ENCODE peak calls at places on chromosome 1, in seven cellular contexts. One of them, this sample, is unnamed.

GRCh38 chr1:4755301-4756183 is 101.1 kb downstream of the AJAP1 start:
- DNase-seq in AG04450: no peak
- DNase-seq in tibial nerve: no peak
- DNase-seq in ascending aorta: no peak
- DNase-seq in tibial artery: no peak
- DNase-seq in esophagus squamous epithelium: no peak
- DNase-seq in heart right ventricle: no peak
- DNase-seq in this sample: no peak

GRCh38 chr1:145964328-145965118 is at the start of the genes ANKRD34A and POLR3GL:
- DNase-seq in AG04450: peak; percentile 72
- DNase-seq in tibial nerve: peak; percentile 95
- DNase-seq in ascending aorta: peak; percentile 99
- DNase-seq in tibial artery: peak; percentile 98
- DNase-seq in esophagus squamous epithelium: peak; percentile 80
- DNase-seq in heart right ventricle: peak; percentile 93
- DNase-seq in this sample: peak; percentile 82

GRCh38 chr1:151259351-151259750 is 4.8 kb downstream of the PSMD4 start:
- DNase-seq in AG04450: no peak
- DNase-seq in tibial nerve: no peak
- DNase-seq in ascending aorta: no peak
- DNase-seq in tibial artery: no peak
- DNase-seq in esophagus squamous epithelium: no peak
- DNase-seq in heart right ventricle: no peak
- DNase-seq in this sample: no peak

GRCh38 chr1:115977481-115978258 is 1.4 kb downstream of the SLC22A15 start:
- DNase-seq in AG04450: no peak
- DNase-seq in tibial nerve: peak; percentile 33
- DNase-seq in ascending aorta: no peak
- DNase-seq in tibial artery: no peak
- DNase-seq in esophagus squamous epithelium: no peak
- DNase-seq in heart right ventricle: no peak
- DNase-seq in this sample: no peak

GRCh38 chr1:67463298-67463960 is 33.2 kb upstream of the SERBP1 start:
- DNase-seq in AG04450: no peak
- DNase-seq in tibial nerve: no peak
- DNase-seq in ascending aorta: no peak
- DNase-seq in tibial artery: no peak
- DNase-seq in esophagus squamous epithelium: no peak
- DNase-seq in heart right ventricle: no peak
- DNase-seq in this sample: no peak

GRCh38 chr1:24004132-24004531 is 24.0 kb upstream of the SRSF10 start:
- DNase-seq in AG04450: no peak
- DNase-seq in tibial nerve: no peak
- DNase-seq in ascending aorta: no peak
- DNase-seq in tibial artery: no peak
- DNase-seq in esophagus squamous epithelium: no peak
- DNase-seq in heart right ventricle: no peak
- DNase-seq in this sample: no peak

GRCh38 chr1:55870076-55870475 is 654.9 kb upstream of the USP24 start:
- DNase-seq in AG04450: no peak
- DNase-seq in tibial nerve: no peak
- DNase-seq in ascending aorta: no peak
- DNase-seq in tibial artery: no peak
- DNase-seq in esophagus squamous epithelium: no peak
- DNase-seq in heart right ventricle: no peak
- DNase-seq in this sample: no peak

GRCh38 chr1:117606608-117607261 is 887 bp downstream of the TENT5C start:
- DNase-seq in AG04450: no peak
- DNase-seq in tibial nerve: peak; percentile 37
- DNase-seq in ascending aorta: peak; percentile 81
- DNase-seq in tibial artery: no peak
- DNase-seq in esophagus squamous epithelium: no peak
- DNase-seq in heart right ventricle: no peak
- DNase-seq in this sample: no peak

GRCh38 chr1:229326601-229327000 is 16.2 kb downstream of the CCSAP start:
- DNase-seq in AG04450: no peak
- DNase-seq in tibial nerve: no peak
- DNase-seq in ascending aorta: no peak
- DNase-seq in tibial artery: no peak
- DNase-seq in esophagus squamous epithelium: no peak
- DNase-seq in heart right ventricle: no peak
- DNase-seq in this sample: no peak

GRCh38 chr1:149934326-149934725 is 2.4 kb downstream of the MTMR11 start:
- DNase-seq in AG04450: no peak
- DNase-seq in tibial nerve: peak; percentile 14
- DNase-seq in ascending aorta: no peak
- DNase-seq in tibial artery: no peak
- DNase-seq in esophagus squamous epithelium: no peak
- DNase-seq in heart right ventricle: no peak
- DNase-seq in this sample: no peak

GRCh38 chr1:63454269-63454668 is 68.8 kb downstream of the ITGB3BP start:
- DNase-seq in AG04450: peak; percentile 2
- DNase-seq in tibial nerve: no peak
- DNase-seq in ascending aorta: no peak
- DNase-seq in tibial artery: no peak
- DNase-seq in esophagus squamous epithelium: no peak
- DNase-seq in heart right ventricle: no peak
- DNase-seq in this sample: no peak

GRCh38 chr1:208077232-208077751 is 166.4 kb upstream of the CD34 start:
- DNase-seq in AG04450: no peak
- DNase-seq in tibial nerve: no peak
- DNase-seq in ascending aorta: no peak
- DNase-seq in tibial artery: no peak
- DNase-seq in esophagus squamous epithelium: no peak
- DNase-seq in heart right ventricle: no peak
- DNase-seq in this sample: no peak

GRCh38 chr1:178086294-178087255 is 7.3 kb upstream of the RASAL2 start:
- DNase-seq in AG04450: no peak
- DNase-seq in tibial nerve: no peak
- DNase-seq in ascending aorta: no peak
- DNase-seq in tibial artery: no peak
- DNase-seq in esophagus squamous epithelium: no peak
- DNase-seq in heart right ventricle: no peak
- DNase-seq in this sample: no peak

GRCh38 chr1:244730153-244730933 is 77.4 kb downstream of the DESI2 start:
- DNase-seq in AG04450: no peak
- DNase-seq in tibial nerve: no peak
- DNase-seq in ascending aorta: no peak
- DNase-seq in tibial artery: no peak
- DNase-seq in esophagus squamous epithelium: no peak
- DNase-seq in heart right ventricle: peak; percentile 42
- DNase-seq in this sample: no peak

GRCh38 chr1:181704556-181704955 is 221.2 kb downstream of the CACNA1E start:
- DNase-seq in AG04450: no peak
- DNase-seq in tibial nerve: no peak
- DNase-seq in ascending aorta: no peak
- DNase-seq in tibial artery: no peak
- DNase-seq in esophagus squamous epithelium: no peak
- DNase-seq in heart right ventricle: no peak
- DNase-seq in this sample: no peak

GRCh38 chr1:219085988-219086387 is 87.7 kb upstream of the LYPLAL1 start:
- DNase-seq in AG04450: no peak
- DNase-seq in tibial nerve: no peak
- DNase-seq in ascending aorta: no peak
- DNase-seq in tibial artery: no peak
- DNase-seq in esophagus squamous epithelium: no peak
- DNase-seq in heart right ventricle: no peak
- DNase-seq in this sample: no peak

GRCh38 chr1:166703726-166704220 is 135.5 kb upstream of the POGK start:
- DNase-seq in AG04450: no peak
- DNase-seq in tibial nerve: no peak
- DNase-seq in ascending aorta: no peak
- DNase-seq in tibial artery: no peak
- DNase-seq in esophagus squamous epithelium: no peak
- DNase-seq in heart right ventricle: no peak
- DNase-seq in this sample: no peak

GRCh38 chr1:229855999-229856650 is 210.9 kb upstream of the GALNT2 start:
- DNase-seq in AG04450: no peak
- DNase-seq in tibial nerve: no peak
- DNase-seq in ascending aorta: no peak
- DNase-seq in tibial artery: no peak
- DNase-seq in esophagus squamous epithelium: no peak
- DNase-seq in heart right ventricle: no peak
- DNase-seq in this sample: no peak

GRCh38 chr1:229318056-229318455 is 24.8 kb downstream of the CCSAP start:
- DNase-seq in AG04450: no peak
- DNase-seq in tibial nerve: no peak
- DNase-seq in ascending aorta: no peak
- DNase-seq in tibial artery: no peak
- DNase-seq in esophagus squamous epithelium: no peak
- DNase-seq in heart right ventricle: no peak
- DNase-seq in this sample: no peak

GRCh38 chr1:166905136-166905535 is 29.1 kb upstream of the TADA1 start:
- DNase-seq in AG04450: no peak
- DNase-seq in tibial nerve: no peak
- DNase-seq in ascending aorta: no peak
- DNase-seq in tibial artery: no peak
- DNase-seq in esophagus squamous epithelium: no peak
- DNase-seq in heart right ventricle: no peak
- DNase-seq in this sample: no peak

GRCh38 chr1:112337028-112337531 is 58.9 kb upstream of the CTTNBP2NL start:
- DNase-seq in AG04450: peak; percentile 11
- DNase-seq in tibial nerve: no peak
- DNase-seq in ascending aorta: no peak
- DNase-seq in tibial artery: no peak
- DNase-seq in esophagus squamous epithelium: no peak
- DNase-seq in heart right ventricle: peak; percentile 51
- DNase-seq in this sample: no peak

GRCh38 chr1:2235300-2235998 is 7.3 kb downstream of the SKI start:
- DNase-seq in AG04450: no peak
- DNase-seq in tibial nerve: no peak
- DNase-seq in ascending aorta: no peak
- DNase-seq in tibial artery: no peak
- DNase-seq in esophagus squamous epithelium: no peak
- DNase-seq in heart right ventricle: no peak
- DNase-seq in this sample: no peak

GRCh38 chr1:2234762-2235113 is 6.6 kb downstream of the SKI start:
- DNase-seq in AG04450: no peak
- DNase-seq in tibial nerve: no peak
- DNase-seq in ascending aorta: no peak
- DNase-seq in tibial artery: no peak
- DNase-seq in esophagus squamous epithelium: no peak
- DNase-seq in heart right ventricle: no peak
- DNase-seq in this sample: no peak

GRCh38 chr1:2232916-2233438 is 4.9 kb downstream of the SKI start:
- DNase-seq in AG04450: no peak
- DNase-seq in tibial nerve: no peak
- DNase-seq in ascending aorta: no peak
- DNase-seq in tibial artery: no peak
- DNase-seq in esophagus squamous epithelium: no peak
- DNase-seq in heart right ventricle: no peak
- DNase-seq in this sample: no peak

GRCh38 chr1:2233468-2233867 is 5.3 kb downstream of the SKI start:
- DNase-seq in AG04450: no peak
- DNase-seq in tibial nerve: no peak
- DNase-seq in ascending aorta: peak; percentile 64
- DNase-seq in tibial artery: no peak
- DNase-seq in esophagus squamous epithelium: no peak
- DNase-seq in heart right ventricle: no peak
- DNase-seq in this sample: no peak

GRCh38 chr1:2233997-2234761 is 6.1 kb downstream of the SKI start:
- DNase-seq in AG04450: peak; percentile 61
- DNase-seq in tibial nerve: peak; percentile 90
- DNase-seq in ascending aorta: peak; percentile 97
- DNase-seq in tibial artery: peak; percentile 98
- DNase-seq in esophagus squamous epithelium: no peak
- DNase-seq in heart right ventricle: peak; percentile 87
- DNase-seq in this sample: no peak
- TF ChIP-seq CTCF in AG04450: no peak
- TF ChIP-seq CTCF in tibial nerve: no peak
- TF ChIP-seq CTCF in ascending aorta: no peak
- TF ChIP-seq CTCF in tibial artery: no peak
- TF ChIP-seq CTCF in esophagus squamous epithelium: no peak
- TF ChIP-seq CTCF in heart right ventricle: no peak
- TF ChIP-seq CTCF in this sample: no peak

DNA sequence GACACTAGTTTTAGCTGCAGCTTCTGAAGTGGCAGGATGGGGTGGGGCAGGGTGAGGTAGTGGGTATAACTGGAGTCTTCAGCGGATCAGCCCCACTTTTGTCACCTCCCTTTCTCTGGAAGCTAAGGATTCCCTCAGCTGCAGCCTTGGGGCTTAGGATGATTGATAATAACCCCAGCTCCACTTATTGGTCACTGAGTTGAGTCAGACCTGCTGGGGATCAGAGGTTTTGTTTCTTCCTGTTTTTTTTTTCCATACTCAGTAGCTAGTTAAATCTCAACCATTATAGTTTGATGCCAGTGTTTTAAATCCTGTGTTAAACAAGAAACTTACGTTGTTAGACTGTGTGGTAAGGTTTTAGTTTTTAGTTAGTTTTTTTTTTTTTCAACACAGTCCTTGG is 57.2 kb downstream of the LAMC1 start:
- DNase-seq in AG04450: no peak
- DNase-seq in tibial nerve: no peak
- DNase-seq in ascending aorta: no peak
- DNase-seq in tibial artery: no peak
- DNase-seq in esophagus squamous epithelium: no peak
- DNase-seq in heart right ventricle: no peak
- DNase-seq in this sample: no peak
- TF ChIP-seq CTCF in AG04450: no peak
- TF ChIP-seq CTCF in tibial nerve: no peak
- TF ChIP-seq CTCF in ascending aorta: no peak
- TF ChIP-seq CTCF in tibial artery: no peak
- TF ChIP-seq CTCF in esophagus squamous epithelium: no peak
- TF ChIP-seq CTCF in heart right ventricle: no peak
- TF ChIP-seq CTCF in this sample: no peak

GRCh38 chr1:85585845-85586244 is 5.3 kb downstream of the CCN1 start:
- DNase-seq in AG04450: peak; percentile 49
- DNase-seq in tibial nerve: peak; percentile 44
- DNase-seq in ascending aorta: peak; percentile 70
- DNase-seq in tibial artery: no peak
- DNase-seq in esophagus squamous epithelium: no peak
- DNase-seq in heart right ventricle: no peak
- DNase-seq in this sample: no peak
- TF ChIP-seq CTCF in AG04450: no peak
- TF ChIP-seq CTCF in tibial nerve: no peak
- TF ChIP-seq CTCF in ascending aorta: no peak
- TF ChIP-seq CTCF in tibial artery: no peak
- TF ChIP-seq CTCF in esophagus squamous epithelium: no peak
- TF ChIP-seq CTCF in heart right ventricle: no peak
- TF ChIP-seq CTCF in this sample: no peak

GRCh38 chr1:32106663-32107273 is 1.1 kb upstream of the KPNA6 start:
- DNase-seq in AG04450: no peak
- DNase-seq in tibial nerve: no peak
- DNase-seq in ascending aorta: no peak
- DNase-seq in tibial artery: no peak
- DNase-seq in esophagus squamous epithelium: no peak
- DNase-seq in heart right ventricle: no peak
- DNase-seq in this sample: no peak

GRCh38 chr1:32100359-32100758 is 7.5 kb upstream of the KPNA6 start:
- DNase-seq in AG04450: no peak
- DNase-seq in tibial nerve: no peak
- DNase-seq in ascending aorta: no peak
- DNase-seq in tibial artery: peak; percentile 67
- DNase-seq in esophagus squamous epithelium: no peak
- DNase-seq in heart right ventricle: peak; percentile 36
- DNase-seq in this sample: no peak

GRCh38 chr1:32105338-32105737 is 2.5 kb upstream of the KPNA6 start:
- DNase-seq in AG04450: no peak
- DNase-seq in tibial nerve: no peak
- DNase-seq in ascending aorta: no peak
- DNase-seq in tibial artery: no peak
- DNase-seq in esophagus squamous epithelium: no peak
- DNase-seq in heart right ventricle: no peak
- DNase-seq in this sample: no peak

GRCh38 chr1:32101233-32101681 is 6.6 kb upstream of the KPNA6 start:
- DNase-seq in AG04450: no peak
- DNase-seq in tibial nerve: no peak
- DNase-seq in ascending aorta: no peak
- DNase-seq in tibial artery: no peak
- DNase-seq in esophagus squamous epithelium: no peak
- DNase-seq in heart right ventricle: no peak
- DNase-seq in this sample: no peak

GRCh38 chr1:32104127-32104526 is 3.7 kb upstream of the KPNA6 start:
- DNase-seq in AG04450: no peak
- DNase-seq in tibial nerve: no peak
- DNase-seq in ascending aorta: no peak
- DNase-seq in tibial artery: no peak
- DNase-seq in esophagus squamous epithelium: no peak
- DNase-seq in heart right ventricle: no peak
- DNase-seq in this sample: no peak
- TF ChIP-seq CTCF in AG04450: no peak
- TF ChIP-seq CTCF in tibial nerve: no peak
- TF ChIP-seq CTCF in ascending aorta: no peak
- TF ChIP-seq CTCF in tibial artery: no peak
- TF ChIP-seq CTCF in esophagus squamous epithelium: no peak
- TF ChIP-seq CTCF in heart right ventricle: no peak
- TF ChIP-seq CTCF in this sample: no peak

This sample was measured in D721Med.